ENCODE peak calls at places on chromosomes 5 and 9, in eight cellular contexts. One of them, this sample, is unnamed.
A peak's percentile ranks its signal among the peaks of the same experiment; 100 is the strongest.

GRCh38 chr5:144196612-144197011 is 25.9 kb downstream of the KCTD16 start:
- DNase-seq in central memory CD4-positive, alpha-beta T cell: no peak
- DNase-seq in omental fat pad: no peak
- DNase-seq in LHCN-M2: no peak
- DNase-seq in lung microvascular endothelial cell: no peak
- DNase-seq in NCI-H2171 treated with DMSO at 0.1 percent for 48 hours: no peak
- DNase-seq in kidney tubule cell: no peak
- DNase-seq in colonic mucosa: no peak
- DNase-seq in this sample: no peak

GRCh38 chr9:27054841-27055240 is 49.4 kb upstream of the LRRC19 start:
- DNase-seq in central memory CD4-positive, alpha-beta T cell: no peak
- DNase-seq in omental fat pad: no peak
- DNase-seq in LHCN-M2: no peak
- DNase-seq in lung microvascular endothelial cell: no peak
- DNase-seq in NCI-H2171 treated with DMSO at 0.1 percent for 48 hours: no peak
- DNase-seq in kidney tubule cell: no peak
- DNase-seq in colonic mucosa: no peak
- DNase-seq in this sample: no peak

GRCh38 chr5:116671211-116671736 is 96.7 kb upstream of the SEMA6A start:
- DNase-seq in central memory CD4-positive, alpha-beta T cell: no peak
- DNase-seq in omental fat pad: no peak
- DNase-seq in LHCN-M2: no peak
- DNase-seq in lung microvascular endothelial cell: no peak
- DNase-seq in NCI-H2171 treated with DMSO at 0.1 percent for 48 hours: no peak
- DNase-seq in kidney tubule cell: no peak
- DNase-seq in colonic mucosa: no peak
- DNase-seq in this sample: no peak

GRCh38 chr5:71932649-71933338 is 174.5 kb upstream of the MAP1B start:
- DNase-seq in central memory CD4-positive, alpha-beta T cell: no peak
- DNase-seq in omental fat pad: no peak
- DNase-seq in LHCN-M2: peak; percentile 38
- DNase-seq in lung microvascular endothelial cell: peak; percentile 42
- DNase-seq in NCI-H2171 treated with DMSO at 0.1 percent for 48 hours: no peak
- DNase-seq in kidney tubule cell: peak; percentile 97
- DNase-seq in colonic mucosa: peak; percentile 70
- DNase-seq in this sample: peak; percentile 59

GRCh38 chr5:62199792-62200716 is 106.0 kb upstream of the KIF2A start:
- DNase-seq in central memory CD4-positive, alpha-beta T cell: no peak
- DNase-seq in omental fat pad: no peak
- DNase-seq in LHCN-M2: no peak
- DNase-seq in lung microvascular endothelial cell: no peak
- DNase-seq in NCI-H2171 treated with DMSO at 0.1 percent for 48 hours: no peak
- DNase-seq in kidney tubule cell: no peak
- DNase-seq in colonic mucosa: no peak
- DNase-seq in this sample: no peak

GRCh38 chr9:27491164-27491563 is 32.9 kb upstream of the IFNK start:
- DNase-seq in central memory CD4-positive, alpha-beta T cell: no peak
- DNase-seq in omental fat pad: no peak
- DNase-seq in LHCN-M2: no peak
- DNase-seq in lung microvascular endothelial cell: peak; percentile 29
- DNase-seq in NCI-H2171 treated with DMSO at 0.1 percent for 48 hours: no peak
- DNase-seq in kidney tubule cell: peak; percentile 20
- DNase-seq in colonic mucosa: no peak
- DNase-seq in this sample: no peak

GRCh38 chr5:1799110-1799601 is 481 bp downstream of the MRPL36 start:
- DNase-seq in central memory CD4-positive, alpha-beta T cell: peak; percentile 25
- DNase-seq in omental fat pad: no peak
- DNase-seq in LHCN-M2: peak; percentile 44
- DNase-seq in lung microvascular endothelial cell: peak; percentile 30
- DNase-seq in NCI-H2171 treated with DMSO at 0.1 percent for 48 hours: peak; percentile 12
- DNase-seq in kidney tubule cell: peak; percentile 22
- DNase-seq in colonic mucosa: peak; percentile 36
- DNase-seq in this sample: no peak

GRCh38 chr9:114165407-114166102 is 10.2 kb downstream of the COL27A1 start:
- DNase-seq in central memory CD4-positive, alpha-beta T cell: no peak
- DNase-seq in omental fat pad: no peak
- DNase-seq in LHCN-M2: no peak
- DNase-seq in lung microvascular endothelial cell: no peak
- DNase-seq in NCI-H2171 treated with DMSO at 0.1 percent for 48 hours: no peak
- DNase-seq in kidney tubule cell: no peak
- DNase-seq in colonic mucosa: no peak
- DNase-seq in this sample: no peak

GRCh38 chr9:127545196-127546124 is 66.6 kb upstream of the STXBP1 start:
- DNase-seq in central memory CD4-positive, alpha-beta T cell: no peak
- DNase-seq in omental fat pad: no peak
- DNase-seq in LHCN-M2: peak; percentile 86
- DNase-seq in lung microvascular endothelial cell: no peak
- DNase-seq in NCI-H2171 treated with DMSO at 0.1 percent for 48 hours: no peak
- DNase-seq in kidney tubule cell: peak; percentile 99
- DNase-seq in colonic mucosa: peak; percentile 87
- DNase-seq in this sample: peak; percentile 82

GRCh38 chr9:108290839-108291585 is 564.8 kb downstream of the ACTL7B start:
- DNase-seq in central memory CD4-positive, alpha-beta T cell: no peak
- DNase-seq in omental fat pad: no peak
- DNase-seq in LHCN-M2: no peak
- DNase-seq in lung microvascular endothelial cell: no peak
- DNase-seq in NCI-H2171 treated with DMSO at 0.1 percent for 48 hours: no peak
- DNase-seq in kidney tubule cell: no peak
- DNase-seq in colonic mucosa: no peak
- DNase-seq in this sample: no peak

This sample was measured in stomach.